ENCODE peak calls at places on chromosomes 1 and 21, in six cellular contexts. T is transverse colon, H is sigmoid colon, W is HepG2, K is suprapubic skin, L is H1. Z is an unnamed sample.

GRCh38 chr1:57633055-57633454 is 209.2 kb upstream of the DAB1 start:
- DNase-seq in K (no peak), L (no peak), W (no peak), T (no peak), H (no peak), Z (no peak)

GRCh38 chr1:150560011-150560438 is 10.8 kb downstream of the ADAMTSL4 start:
- DNase-seq in L (no peak), H (peak), W (peak), T (peak), K (peak), Z (peak)

GRCh38 chr1:217331698-217332097 is 299.2 kb downstream of the GPATCH2 start:
- DNase-seq in L (no peak), W (no peak), H (no peak), T (no peak), K (no peak), Z (no peak)

GRCh38 chr1:28436211-28436769 is 66.8 kb downstream of the PHACTR4 start:
- DNase-seq in K (no peak), W (peak), H (no peak), L (no peak), T (no peak), Z (no peak)

GRCh38 chr1:56643661-56644060 is 1.5 kb upstream of the PRKAA2 start:
- DNase-seq in H (no peak), L (no peak), T (no peak), K (no peak), W (peak), Z (no peak)

GRCh38 chr21:33687634-33688033 is 45.3 kb downstream of the ITSN1 start:
- DNase-seq in H (no peak), T (no peak), L (no peak), W (peak), K (no peak), Z (no peak)

GRCh38 chr1:6181347-6181770 is 1.2 kb upstream of the CHD5 start:
- DNase-seq in T (no peak), H (no peak), W (no peak), K (no peak), L (no peak), Z (no peak)

GRCh38 chr1:24089743-24090555 is 22.0 kb downstream of the MYOM3 start:
- DNase-seq in H (no peak), W (no peak), L (no peak), T (no peak), K (no peak), Z (no peak)

GRCh38 chr1:109782514-109782913 is 18.8 kb upstream of the EPS8L3 start:
- DNase-seq in H (peak), L (no peak), W (no peak), T (no peak), K (peak), Z (no peak)

GRCh38 chr1:40844887-40845878 is 17.0 kb downstream of the CITED4 start:
- DNase-seq in W (no peak), T (no peak), L (no peak), H (no peak), K (no peak), Z (no peak)

GRCh38 chr1:54385727-54386022 is 20.5 kb downstream of the SSBP3 start:
- DNase-seq in T (no peak), W (no peak), L (no peak), H (no peak), K (no peak), Z (no peak)

GRCh38 chr1:91809267-91809666 is 76.7 kb downstream of the TGFBR3 start:
- DNase-seq in L (no peak), K (no peak), W (no peak), T (no peak), H (no peak), Z (no peak)

GRCh38 chr1:14783592-14783886 is 185.1 kb downstream of the KAZN start:
- DNase-seq in K (no peak), T (no peak), W (no peak), H (no peak), L (no peak), Z (no peak)

GRCh38 chr1:183472488-183473285 is at the start of gene SMG7:
- DNase-seq in L (no peak), W (no peak), H (no peak), T (peak), K (peak), Z (peak)

GRCh38 chr1:57421366-57421765 is 2.5 kb downstream of the DAB1 start:
- DNase-seq in H (no peak), T (no peak), L (no peak), W (no peak), K (no peak), Z (no peak)

GRCh38 chr21:35202431-35202830 is 153.3 kb upstream of the RUNX1 start:
- DNase-seq in T (no peak), K (no peak), H (no peak), W (no peak), L (no peak), Z (no peak)

GRCh38 chr21:45905196-45905595 is 76.4 kb upstream of the COL6A1 start:
- DNase-seq in H (no peak), L (no peak), W (no peak), K (peak), T (no peak), Z (no peak)

GRCh38 chr1:157659576-157660247 is 40.9 kb downstream of the FCRL3 start:
- DNase-seq in K (no peak), W (no peak), L (no peak), T (no peak), H (no peak), Z (no peak)

GRCh38 chr1:198776602-198777029 is 137.8 kb downstream of the PTPRC start:
- DNase-seq in K (peak), W (no peak), T (peak), H (peak), L (no peak), Z (no peak)

GRCh38 chr21:35066824-35067223 is 17.7 kb upstream of the RUNX1 start:
- DNase-seq in K (no peak), H (no peak), L (no peak), T (no peak), W (no peak), Z (no peak)

GRCh38 chr1:115890618-115891017 is 49.7 kb upstream of the NHLH2 start:
- DNase-seq in T (no peak), L (no peak), K (no peak), H (no peak), W (no peak), Z (no peak)

GRCh38 chr1:183230403-183230802 is 44.3 kb downstream of the LAMC2 start:
- DNase-seq in H (no peak), L (no peak), T (no peak), K (no peak), W (no peak), Z (no peak)

GRCh38 chr1:19179597-19180271 is 30.3 kb downstream of the UBR4 start:
- DNase-seq in H (no peak), W (peak), L (no peak), T (no peak), K (no peak), Z (no peak)

GRCh38 chr1:75125161-75125681 is 9.0 kb upstream of the LHX8 start:
- DNase-seq in T (no peak), H (peak), K (no peak), W (no peak), L (no peak), Z (no peak)

GRCh38 chr1:43453442-43454269 is at the start of gene HYI:
- DNase-seq in L (peak), W (no peak), K (peak), T (peak), H (peak), Z (peak)

GRCh38 chr1:54488831-54489626 is 59.0 kb upstream of the ACOT11 start:
- DNase-seq in L (peak), W (peak), H (peak), T (peak), K (peak), Z (peak)

GRCh38 chr1:226643167-226643566 is 94.6 kb downstream of the STUM start:
- DNase-seq in H (peak), K (no peak), T (no peak), L (no peak), W (no peak), Z (no peak)

GRCh38 chr1:203048086-203048485 is 21.8 kb downstream of the PPFIA4 start:
- DNase-seq in H (no peak), K (no peak), L (no peak), T (no peak), W (no peak), Z (no peak)

GRCh38 chr1:201053155-201053860 is 29.8 kb upstream of the KIF21B start:
- DNase-seq in K (no peak), H (no peak), T (no peak), W (no peak), L (no peak), Z (no peak)

GRCh38 chr1:63073530-63074306 is 248.6 kb upstream of the FOXD3 start:
- DNase-seq in H (no peak), T (no peak), L (no peak), K (no peak), W (no peak), Z (no peak)

GRCh38 chr21:44579056-44579832 is 1.2 kb downstream of the KRTAP10-5 start:
- DNase-seq in H (no peak), W (no peak), T (no peak), K (no peak), L (no peak), Z (no peak)

GRCh38 chr1:53725238-53725689 is 13.7 kb downstream of the GLIS1 start:
- DNase-seq in T (no peak), H (no peak), L (peak), W (peak), K (no peak), Z (no peak)

GRCh38 chr21:25234857-25235801 is 372.2 kb downstream of the MRPL39 start:
- DNase-seq in T (no peak), L (no peak), H (no peak), K (no peak), W (no peak), Z (no peak)

GRCh38 chr1:240189386-240189989 is 97.8 kb downstream of the FMN2 start:
- DNase-seq in T (peak), H (no peak), L (peak), K (no peak), W (peak), Z (no peak)

GRCh38 chr1:231274119-231274825 is 33.3 kb downstream of the GNPAT start:
- DNase-seq in H (no peak), T (no peak), L (no peak), K (no peak), W (no peak), Z (no peak)

GRCh38 chr1:230366504-230366915 is 59.6 kb downstream of the PGBD5 start:
- DNase-seq in W (no peak), L (no peak), K (no peak), H (no peak), T (no peak), Z (no peak)

GRCh38 chr1:158039380-158039779 is 45.9 kb downstream of the KIRREL1 start:
- DNase-seq in K (no peak), T (no peak), L (no peak), W (no peak), H (no peak), Z (no peak)

GRCh38 chr21:17442174-17442573 is 70.7 kb upstream of the CXADR start:
- DNase-seq in K (no peak), L (no peak), W (no peak), H (no peak), T (no peak), Z (no peak)

GRCh38 chr21:23384679-23385078 is 2222.6 kb downstream of the MRPL39 start:
- DNase-seq in H (no peak), K (no peak), W (no peak), T (no peak), L (peak), Z (no peak)

GRCh38 chr1:41890841-41891311 is 27.8 kb downstream of the HIVEP3 start:
- DNase-seq in W (no peak), H (no peak), L (no peak), K (no peak), T (no peak), Z (peak)

DNA sequence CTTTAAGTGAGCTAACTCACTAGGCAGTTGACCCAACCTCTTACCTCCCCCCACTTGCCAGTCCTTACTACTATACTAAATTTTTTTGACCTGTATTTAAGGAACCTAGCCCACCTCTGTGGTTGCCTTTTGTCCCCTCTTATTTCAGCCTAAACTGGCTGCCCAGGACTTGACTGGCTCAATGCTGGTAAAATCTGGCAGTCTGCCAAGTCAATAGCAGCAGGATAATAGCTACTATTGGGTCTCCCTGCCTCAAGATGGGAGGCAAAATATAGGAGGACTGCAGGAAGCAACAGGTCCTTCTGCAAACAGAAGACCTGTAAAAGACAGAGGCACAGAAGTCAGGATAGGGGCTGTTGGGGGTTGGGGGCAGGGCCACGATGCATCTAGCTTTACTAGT is 144.2 kb upstream of the POGK start:
- DNase-seq in K (no peak), T (no peak), W (no peak), H (no peak), L (no peak), Z (no peak)
- H3K27ac ChIP-seq in K (no peak), T (no peak), W (no peak), H (no peak), L (no peak), Z (no peak)

DNA sequence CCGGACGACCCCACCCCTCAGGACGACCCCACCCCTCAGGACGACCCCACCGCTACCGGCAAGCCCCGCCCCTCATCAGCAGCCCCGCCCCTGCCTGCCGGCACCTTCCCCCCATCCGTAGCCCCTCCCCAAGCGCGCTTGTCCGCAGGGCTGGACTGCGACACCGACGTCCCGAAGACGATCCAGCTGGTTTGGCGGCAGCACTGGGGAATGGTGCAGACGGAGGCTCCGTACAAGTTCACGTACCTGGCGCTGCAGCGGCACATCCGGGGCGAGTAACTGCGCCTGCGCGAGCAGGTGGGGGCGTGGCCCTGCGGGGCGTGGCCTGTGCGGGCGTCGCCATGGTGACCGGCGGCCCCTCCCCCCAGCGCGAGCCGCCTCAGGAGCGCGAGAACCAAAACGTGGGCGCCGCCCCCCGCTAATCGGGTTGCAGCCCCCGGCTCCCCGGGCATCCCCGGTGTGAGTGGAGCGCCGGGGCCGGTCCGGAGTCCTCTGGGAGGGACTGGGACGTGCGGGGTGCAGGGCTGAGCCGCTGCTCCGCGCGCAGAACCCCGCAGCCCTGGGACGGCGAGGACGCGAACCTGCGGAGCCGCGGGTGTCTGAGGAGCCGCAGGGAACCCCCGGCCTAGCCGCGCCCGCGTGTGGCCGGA is 4.9 kb downstream of the RNF223 start:
- DNase-seq in H (no peak), K (no peak), T (peak), L (peak), W (peak), Z (peak)
- TF ChIP-seq POLR2AphosphoS5 in H (no peak), K (no peak), T (peak), L (no peak), W (peak), Z (peak)

GRCh38 chr1:101613549-101613948 is 376.7 kb downstream of the S1PR1 start:
- DNase-seq in L (no peak), H (no peak), W (no peak), T (no peak), K (no peak), Z (no peak)

GRCh38 chr1:101618900-101619299 is 377.8 kb downstream of the OLFM3 start:
- DNase-seq in K (no peak), L (no peak), T (no peak), W (no peak), H (no peak), Z (no peak)
- TF ChIP-seq EP300 in K (no peak), L (no peak), T (no peak), W (no peak), H (no peak), Z (no peak)

GRCh38 chr1:59229138-59229537 is 67.8 kb upstream of the FGGY start:
- DNase-seq in L (no peak), H (no peak), K (no peak), T (no peak), W (no peak), Z (no peak)
- H3K27ac ChIP-seq in L (no peak), H (no peak), K (no peak), T (no peak), W (no peak), Z (peak)

GRCh38 chr1:46768445-46768844 is 30.4 kb upstream of the CYP4B1 start:
- DNase-seq in H (no peak), W (no peak), K (no peak), L (no peak), T (no peak), Z (no peak)
- TF ChIP-seq POLR2AphosphoS5 in H (no peak), W (no peak), K (no peak), L (no peak), T (no peak), Z (no peak)

GRCh38 chr21:32545948-32546441 is 39.3 kb downstream of the TCP10L start:
- DNase-seq in H (no peak), W (no peak), T (no peak), K (no peak), L (no peak), Z (no peak)
- TF ChIP-seq EP300 in H (no peak), W (no peak), T (no peak), K (no peak), L (no peak), Z (no peak)

DNA sequence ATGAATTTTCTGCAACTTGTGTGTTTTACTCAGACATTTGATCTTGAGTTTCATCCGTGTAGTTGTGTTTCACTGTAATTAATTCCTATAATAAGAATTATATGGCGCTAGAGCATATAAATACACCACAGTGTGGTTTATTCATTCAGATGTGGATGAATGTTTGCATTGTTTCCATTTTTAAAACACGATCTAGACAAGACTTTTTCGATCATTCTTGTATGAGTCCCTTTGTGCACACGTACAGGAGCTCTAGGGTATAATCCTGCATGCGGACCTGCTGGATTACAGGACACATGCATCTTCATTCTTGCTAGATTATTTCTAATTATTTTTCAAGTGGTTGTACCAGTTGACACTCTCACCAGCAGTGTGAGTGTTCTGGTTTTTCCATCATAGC is 46.8 kb upstream of the CNIH3 start:
- DNase-seq in L (no peak), T (no peak), H (no peak), K (no peak), W (no peak), Z (no peak)
- H3K27ac ChIP-seq in L (no peak), T (no peak), H (no peak), K (no peak), W (no peak), Z (no peak)